ENCODE peak calls at places on chromosomes 5 and 9, in six cellular contexts. One of them, this sample, is unnamed.
A peak's percentile ranks its signal among the peaks of the same experiment; 100 is the strongest.

GRCh38 chr5:142769251-142769792 is 855 bp upstream of the ARHGAP26 start:
- DNase-seq in mesenchymal stem cell: no peak
- DNase-seq in neuronal stem cell: no peak
- DNase-seq in IMR-90: no peak
- DNase-seq in H1: no peak
- DNase-seq in H9: no peak
- DNase-seq in this sample: peak; percentile 24

GRCh38 chr9:136882109-136882946 is 4.0 kb upstream of the TRAF2 start:
- DNase-seq in mesenchymal stem cell: peak; percentile 95
- DNase-seq in neuronal stem cell: no peak
- DNase-seq in IMR-90: peak; percentile 87
- DNase-seq in H1: no peak
- DNase-seq in H9: peak; percentile 62
- DNase-seq in this sample: peak; percentile 63

GRCh38 chr9:33818167-33818831 is 1.3 kb downstream of the UBE2R2 start:
- DNase-seq in mesenchymal stem cell: peak; percentile 20
- DNase-seq in neuronal stem cell: no peak
- DNase-seq in IMR-90: no peak
- DNase-seq in H1: peak; percentile 54
- DNase-seq in H9: no peak
- DNase-seq in this sample: peak; percentile 19

GRCh38 chr5:58135571-58136335 is 324.1 kb downstream of the PLK2 start:
- DNase-seq in mesenchymal stem cell: peak; percentile 22
- DNase-seq in neuronal stem cell: no peak
- DNase-seq in IMR-90: peak; percentile 83
- DNase-seq in H1: no peak
- DNase-seq in H9: no peak
- DNase-seq in this sample: no peak

GRCh38 chr5:1827410-1828397 is 26.5 kb downstream of the NDUFS6 start:
- DNase-seq in mesenchymal stem cell: no peak
- DNase-seq in neuronal stem cell: no peak
- DNase-seq in IMR-90: no peak
- DNase-seq in H1: peak; percentile 81
- DNase-seq in H9: peak; percentile 70
- DNase-seq in this sample: peak; percentile 46

GRCh38 chr5:134145779-134146581 is 30.8 kb downstream of the SKP1 start:
- DNase-seq in mesenchymal stem cell: peak; percentile 81
- DNase-seq in neuronal stem cell: peak; percentile 81
- DNase-seq in IMR-90: peak; percentile 64
- DNase-seq in H1: peak; percentile 94
- DNase-seq in H9: peak; percentile 88
- DNase-seq in this sample: peak; percentile 88

GRCh38 chr9:35526087-35526801 is 36.3 kb downstream of the RUSC2 start:
- DNase-seq in mesenchymal stem cell: peak; percentile 40
- DNase-seq in neuronal stem cell: no peak
- DNase-seq in IMR-90: peak; percentile 64
- DNase-seq in H1: no peak
- DNase-seq in H9: no peak
- DNase-seq in this sample: no peak

GRCh38 chr5:141992349-141992963 is 20.4 kb downstream of the GNPDA1 start:
- DNase-seq in mesenchymal stem cell: peak; percentile 67
- DNase-seq in neuronal stem cell: peak; percentile 57
- DNase-seq in IMR-90: peak; percentile 62
- DNase-seq in H1: peak; percentile 79
- DNase-seq in H9: no peak
- DNase-seq in this sample: peak; percentile 68

GRCh38 chr9:98326402-98327248 is 71.2 kb upstream of the TBC1D2 start:
- DNase-seq in mesenchymal stem cell: no peak
- DNase-seq in neuronal stem cell: no peak
- DNase-seq in IMR-90: peak; percentile 80
- DNase-seq in H1: no peak
- DNase-seq in H9: no peak
- DNase-seq in this sample: peak; percentile 34

GRCh38 chr9:87525546-87526303 is 28.1 kb downstream of the DAPK1 start:
- DNase-seq in mesenchymal stem cell: no peak
- DNase-seq in neuronal stem cell: no peak
- DNase-seq in IMR-90: no peak
- DNase-seq in H1: no peak
- DNase-seq in H9: no peak
- DNase-seq in this sample: peak; percentile 75

GRCh38 chr5:91151947-91152346 is 231.2 kb downstream of the ARRDC3 start:
- DNase-seq in mesenchymal stem cell: peak; percentile 88
- DNase-seq in neuronal stem cell: no peak
- DNase-seq in IMR-90: peak; percentile 90
- DNase-seq in H1: no peak
- DNase-seq in H9: no peak
- DNase-seq in this sample: peak; percentile 49

GRCh38 chr5:142767925-142768324 is 2.3 kb upstream of the ARHGAP26 start:
- DNase-seq in mesenchymal stem cell: peak; percentile 30
- DNase-seq in neuronal stem cell: no peak
- DNase-seq in IMR-90: no peak
- DNase-seq in H1: no peak
- DNase-seq in H9: no peak
- DNase-seq in this sample: peak; percentile 49

GRCh38 chr9:84293001-84293798 is 47.4 kb downstream of the SLC28A3 start:
- DNase-seq in mesenchymal stem cell: no peak
- DNase-seq in neuronal stem cell: no peak
- DNase-seq in IMR-90: no peak
- DNase-seq in H1: no peak
- DNase-seq in H9: no peak
- DNase-seq in this sample: no peak

GRCh38 chr5:100550531-100551036 is 15.4 kb downstream of the FAM174A start:
- DNase-seq in mesenchymal stem cell: no peak
- DNase-seq in neuronal stem cell: no peak
- DNase-seq in IMR-90: peak; percentile 22
- DNase-seq in H1: no peak
- DNase-seq in H9: no peak
- DNase-seq in this sample: no peak

GRCh38 chr9:137968235-137968634 is 90.7 kb downstream of the CACNA1B start:
- DNase-seq in mesenchymal stem cell: no peak
- DNase-seq in neuronal stem cell: no peak
- DNase-seq in IMR-90: no peak
- DNase-seq in H1: no peak
- DNase-seq in H9: peak; percentile 38
- DNase-seq in this sample: peak; percentile 22

GRCh38 chr5:91307023-91307422 is 76.1 kb downstream of the ARRDC3 start:
- DNase-seq in mesenchymal stem cell: no peak
- DNase-seq in neuronal stem cell: no peak
- DNase-seq in IMR-90: peak; percentile 36
- DNase-seq in H1: no peak
- DNase-seq in H9: no peak
- DNase-seq in this sample: no peak

GRCh38 chr5:96229173-96229572 is 203.9 kb downstream of the PCSK1 start:
- DNase-seq in mesenchymal stem cell: no peak
- DNase-seq in neuronal stem cell: no peak
- DNase-seq in IMR-90: no peak
- DNase-seq in H1: no peak
- DNase-seq in H9: no peak
- DNase-seq in this sample: no peak

GRCh38 chr9:22170162-22170932 is 161.2 kb upstream of the CDKN2B start:
- DNase-seq in mesenchymal stem cell: peak; percentile 81
- DNase-seq in neuronal stem cell: no peak
- DNase-seq in IMR-90: peak; percentile 89
- DNase-seq in H1: no peak
- DNase-seq in H9: no peak
- DNase-seq in this sample: no peak

GRCh38 chr5:124628721-124629596 is 117.5 kb downstream of the ZNF608 start:
- DNase-seq in mesenchymal stem cell: peak; percentile 99
- DNase-seq in neuronal stem cell: no peak
- DNase-seq in IMR-90: peak; percentile 99
- DNase-seq in H1: no peak
- DNase-seq in H9: peak; percentile 76
- DNase-seq in this sample: peak; percentile 97

GRCh38 chr9:126985870-126986498 is 71.4 kb downstream of the RALGPS1 start:
- DNase-seq in mesenchymal stem cell: peak; percentile 15
- DNase-seq in neuronal stem cell: no peak
- DNase-seq in IMR-90: peak; percentile 17
- DNase-seq in H1: no peak
- DNase-seq in H9: no peak
- DNase-seq in this sample: no peak

GRCh38 chr5:82497242-82497641 is 219.1 kb upstream of the RPS23 start:
- DNase-seq in mesenchymal stem cell: no peak
- DNase-seq in neuronal stem cell: no peak
- DNase-seq in IMR-90: no peak
- DNase-seq in H1: no peak
- DNase-seq in H9: no peak
- DNase-seq in this sample: no peak

GRCh38 chr5:151954271-151954670 is 29.6 kb upstream of the GLRA1 start:
- DNase-seq in mesenchymal stem cell: no peak
- DNase-seq in neuronal stem cell: no peak
- DNase-seq in IMR-90: no peak
- DNase-seq in H1: no peak
- DNase-seq in H9: no peak
- DNase-seq in this sample: no peak

GRCh38 chr5:36658016-36658415 is 51.6 kb downstream of the SLC1A3 start:
- DNase-seq in mesenchymal stem cell: no peak
- DNase-seq in neuronal stem cell: no peak
- DNase-seq in IMR-90: peak; percentile 10
- DNase-seq in H1: no peak
- DNase-seq in H9: no peak
- DNase-seq in this sample: no peak
- H2BK5ac ChIP-seq in mesenchymal stem cell: no peak overlapping the region
- H2BK5ac ChIP-seq in neuronal stem cell: no peak overlapping the region
- H2BK5ac ChIP-seq in IMR-90: peak overlapping the region; percentile 41
- H2BK5ac ChIP-seq in H1: no peak overlapping the region
- H2BK5ac ChIP-seq in H9: no peak overlapping the region
- H2BK5ac ChIP-seq in this sample: no peak overlapping the region

GRCh38 chr9:19614294-19614693 is 174.5 kb downstream of the SLC24A2 start:
- DNase-seq in mesenchymal stem cell: no peak
- DNase-seq in neuronal stem cell: no peak
- DNase-seq in IMR-90: no peak
- DNase-seq in H1: no peak
- DNase-seq in H9: no peak
- DNase-seq in this sample: no peak
- H2BK15ac ChIP-seq in mesenchymal stem cell: no peak overlapping the region
- H2BK15ac ChIP-seq in neuronal stem cell: no peak overlapping the region
- H2BK15ac ChIP-seq in IMR-90: no peak overlapping the region
- H2BK15ac ChIP-seq in H1: no peak overlapping the region
- H2BK15ac ChIP-seq in H9: no peak overlapping the region
- H2BK15ac ChIP-seq in this sample: no peak overlapping the region

GRCh38 chr5:132747693-132748440 is 641 bp downstream of the CCNI2 start:
- DNase-seq in mesenchymal stem cell: no peak
- DNase-seq in neuronal stem cell: no peak
- DNase-seq in IMR-90: no peak
- DNase-seq in H1: peak; percentile 74
- DNase-seq in H9: peak; percentile 60
- DNase-seq in this sample: peak; percentile 28

GRCh38 chr5:132748522-132749000 is 1.3 kb downstream of the CCNI2 start:
- DNase-seq in mesenchymal stem cell: no peak
- DNase-seq in neuronal stem cell: no peak
- DNase-seq in IMR-90: no peak
- DNase-seq in H1: no peak
- DNase-seq in H9: no peak
- DNase-seq in this sample: no peak

GRCh38 chr5:132749506-132749905 is 2.3 kb downstream of the CCNI2 start:
- DNase-seq in mesenchymal stem cell: no peak
- DNase-seq in neuronal stem cell: no peak
- DNase-seq in IMR-90: no peak
- DNase-seq in H1: peak; percentile 26
- DNase-seq in H9: no peak
- DNase-seq in this sample: no peak

GRCh38 chr5:132746592-132747063 is 598 bp upstream of the CCNI2 start:
- DNase-seq in mesenchymal stem cell: no peak
- DNase-seq in neuronal stem cell: no peak
- DNase-seq in IMR-90: no peak
- DNase-seq in H1: no peak
- DNase-seq in H9: no peak
- DNase-seq in this sample: peak; percentile 90

DNA sequence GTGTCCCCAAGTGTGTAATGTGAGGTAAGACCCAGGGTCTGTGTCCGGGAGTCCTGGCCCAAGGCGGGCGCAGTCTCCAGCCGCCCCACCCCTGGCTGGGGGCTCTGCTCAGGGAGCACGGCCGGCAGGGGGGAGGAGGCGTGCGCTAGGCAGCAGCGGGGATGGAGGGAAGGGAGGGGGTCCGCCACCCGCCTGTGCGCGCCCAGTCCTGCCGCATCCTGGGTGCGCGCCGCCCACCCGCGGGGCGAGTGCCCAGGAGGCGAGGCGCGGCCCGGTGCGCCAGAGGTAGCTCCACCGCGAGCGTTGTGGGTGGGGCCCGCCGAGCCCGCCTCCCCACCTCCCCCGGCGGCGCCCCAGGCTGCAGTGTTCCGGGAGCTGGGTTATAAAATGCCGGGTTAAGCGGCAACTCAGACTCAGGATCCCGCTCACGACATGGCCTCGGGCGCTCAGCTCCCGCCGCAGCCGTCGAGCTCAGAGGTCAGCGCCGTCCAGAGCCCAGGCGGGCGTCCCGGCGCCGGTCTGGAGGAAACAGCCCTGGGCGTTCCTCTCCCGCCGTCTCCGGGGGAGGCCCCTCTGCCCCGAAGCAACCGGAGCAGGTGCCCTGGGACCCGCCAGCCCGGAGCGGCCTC is at the start of gene CCNI2:
- DNase-seq in mesenchymal stem cell: peak; percentile 45
- DNase-seq in neuronal stem cell: no peak
- DNase-seq in IMR-90: no peak
- DNase-seq in H1: peak; percentile 78
- DNase-seq in H9: peak; percentile 84
- DNase-seq in this sample: peak; percentile 32
- H3K4ac ChIP-seq in mesenchymal stem cell: no peak within 1 kb of the TSS
- H3K4ac ChIP-seq in neuronal stem cell: no peak within 1 kb of the TSS
- H3K4ac ChIP-seq in IMR-90: no peak within 1 kb of the TSS
- H3K4ac ChIP-seq in H1: no peak within 1 kb of the TSS
- H3K4ac ChIP-seq in H9: no peak within 1 kb of the TSS
- H3K4ac ChIP-seq in this sample: no peak within 1 kb of the TSS

DNA sequence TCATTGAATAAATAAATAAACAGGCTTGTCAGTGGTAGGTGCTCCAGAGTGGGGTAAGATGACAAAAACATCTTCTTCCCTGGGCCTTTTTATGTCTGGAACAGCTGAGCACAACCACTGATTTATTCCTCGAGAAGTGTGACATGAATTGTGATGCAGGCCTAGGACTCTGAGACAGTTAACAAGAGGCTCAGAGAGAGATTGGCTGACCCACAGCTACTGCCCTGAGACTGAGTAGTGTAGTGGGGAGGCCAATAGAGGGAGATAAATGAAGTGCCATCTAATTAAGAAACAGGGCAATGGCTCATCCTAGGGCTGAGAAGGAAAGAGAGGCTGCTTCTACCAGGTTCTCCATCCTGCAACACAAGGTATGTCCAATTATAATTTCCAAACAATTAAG is 369.3 kb upstream of the TRPC7 start:
- DNase-seq in mesenchymal stem cell: no peak
- DNase-seq in neuronal stem cell: no peak
- DNase-seq in IMR-90: no peak
- DNase-seq in H1: no peak
- DNase-seq in H9: no peak
- DNase-seq in this sample: peak; percentile 65
- H2BK5ac ChIP-seq in mesenchymal stem cell: no peak overlapping the region
- H2BK5ac ChIP-seq in neuronal stem cell: no peak overlapping the region
- H2BK5ac ChIP-seq in IMR-90: no peak overlapping the region
- H2BK5ac ChIP-seq in H1: no peak overlapping the region
- H2BK5ac ChIP-seq in H9: no peak overlapping the region
- H2BK5ac ChIP-seq in this sample: peak overlapping the region; percentile 57

GRCh38 chr9:94911211-94911610 is 184.7 kb downstream of the AOPEP start:
- DNase-seq in mesenchymal stem cell: no peak
- DNase-seq in neuronal stem cell: no peak
- DNase-seq in IMR-90: no peak
- DNase-seq in H1: peak; percentile 26
- DNase-seq in H9: no peak
- DNase-seq in this sample: no peak
- H2BK15ac ChIP-seq in mesenchymal stem cell: no peak overlapping the region
- H2BK15ac ChIP-seq in neuronal stem cell: no peak overlapping the region
- H2BK15ac ChIP-seq in IMR-90: peak overlapping the region; percentile 93
- H2BK15ac ChIP-seq in H1: no peak overlapping the region
- H2BK15ac ChIP-seq in H9: no peak overlapping the region
- H2BK15ac ChIP-seq in this sample: no peak overlapping the region

This sample was measured in mesendoderm.